ENCODE peak calls at places on chromosomes 7 and 10, in four cellular contexts. H is IMR-90, O is psoas muscle, E is hepatocyte. G is an unnamed sample.

GRCh38 chr7:121798076-121798475 is 74.9 kb upstream of the PTPRZ1 start:
- DNase-seq in H (no peak), O (no peak), E (no peak), G (no peak)

GRCh38 chr10:46171661-46172060 is 115.1 kb upstream of the ANTXRL start:
- DNase-seq in E (no peak), O (no peak), H (no peak), G (no peak)

GRCh38 chr7:100444311-100445278 is 8.3 kb upstream of the PPP1R35 start:
- DNase-seq in E (peak), H (peak), O (no peak), G (peak)

GRCh38 chr7:103398488-103398887 is 47.5 kb downstream of the SLC26A5 start:
- DNase-seq in E (no peak), O (no peak), H (no peak), G (no peak)

GRCh38 chr10:132449826-132450211 is 52.8 kb downstream of the PWWP2B start:
- DNase-seq in H (no peak), E (no peak), O (peak), G (no peak)

GRCh38 chr7:78165454-78165853 is 366.9 kb downstream of the PHTF2 start:
- DNase-seq in O (no peak), E (no peak), H (no peak), G (no peak)

GRCh38 chr10:102776779-102777417 is 33.1 kb downstream of the WBP1L start:
- DNase-seq in E (peak), O (peak), H (peak), G (peak)

GRCh38 chr7:88566174-88566729 is 193.2 kb upstream of the ZNF804B start:
- DNase-seq in E (no peak), H (no peak), O (no peak), G (no peak)

GRCh38 chr10:5645375-5645774 is 21.0 kb downstream of the ASB13 start:
- DNase-seq in E (peak), H (no peak), O (no peak), G (no peak)

GRCh38 chr7:128409435-128410091 is at the start of gene IMPDH1:
- DNase-seq in O (peak), E (peak), H (peak), G (peak)

GRCh38 chr7:1555046-1555812 is 776 bp downstream of the TMEM184A start:
- DNase-seq in O (peak), E (peak), H (peak), G (peak)
- TF ChIP-seq CTCF in O (no peak), E (no peak), H (peak), G (no peak)

GRCh38 chr7:134512271-134512670 is 15.1 kb upstream of the AKR1B10 start:
- DNase-seq in O (no peak), H (no peak), E (no peak), G (no peak)
- H3K4me3 ChIP-seq in O (no peak), H (no peak), E (no peak), G (no peak)

GRCh38 chr10:121115154-121115553 is 264.0 kb downstream of the WDR11 start:
- DNase-seq in E (no peak), H (no peak), O (no peak), G (no peak)

GRCh38 chr10:121113385-121113696 is 262.2 kb downstream of the WDR11 start:
- DNase-seq in H (no peak), O (no peak), E (peak), G (no peak)

GRCh38 chr10:121113906-121114305 is 262.7 kb downstream of the WDR11 start:
- DNase-seq in H (no peak), E (no peak), O (no peak), G (no peak)

GRCh38 chr10:121110369-121110768 is 259.2 kb downstream of the WDR11 start:
- DNase-seq in E (no peak), H (no peak), O (no peak), G (no peak)

DNA sequence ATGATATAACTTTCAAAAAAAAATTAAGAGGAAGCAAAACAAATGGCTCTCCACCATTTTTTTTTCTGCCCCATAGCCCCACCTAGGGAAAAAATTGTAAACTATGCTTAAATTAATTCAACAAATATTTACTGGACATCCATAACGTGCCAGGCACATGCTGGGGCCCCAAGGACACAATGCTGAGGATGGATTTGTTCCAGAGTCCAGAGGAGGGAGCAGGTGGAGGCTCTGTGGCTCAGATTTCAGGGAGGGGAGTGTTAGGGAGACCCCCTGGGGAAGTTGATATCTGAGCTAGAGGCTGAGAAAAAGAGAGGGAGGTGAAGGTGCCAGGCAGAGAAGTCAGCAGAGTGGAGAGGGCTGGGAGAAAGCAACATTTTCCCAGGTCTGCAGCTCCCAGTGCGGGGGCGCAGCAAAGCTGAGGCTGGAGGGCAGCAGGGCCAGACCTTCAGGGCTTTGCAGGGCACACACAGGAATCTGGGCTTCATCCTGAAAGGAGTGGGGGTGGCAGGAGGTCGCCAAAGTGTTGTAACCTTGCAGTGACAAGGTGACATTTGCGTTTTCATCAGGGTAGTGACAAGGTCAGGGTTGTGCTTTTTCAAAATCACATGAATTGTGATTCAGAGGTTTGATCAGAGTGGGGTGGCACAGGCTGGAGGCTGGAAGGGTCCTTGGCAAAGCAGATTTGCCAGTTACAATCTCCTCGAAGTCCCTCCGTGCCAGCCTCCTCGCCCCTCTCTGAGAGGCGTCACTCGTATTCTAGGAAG is 261.6 kb downstream of the WDR11 start:
- DNase-seq in E (peak), O (no peak), H (no peak), G (no peak)
- TF ChIP-seq CTCF in E (peak), O (no peak), H (no peak), G (no peak)

GRCh38 chr10:90352288-90352687 is 505.6 kb downstream of the HTR7 start:
- DNase-seq in O (no peak), E (peak), H (peak), G (peak)
- H3K4me3 ChIP-seq in O (no peak), E (no peak), H (no peak), G (no peak)

GRCh38 chr10:117805191-117805590 is 241.6 kb downstream of the RAB11FIP2 start:
- DNase-seq in H (no peak), E (no peak), O (no peak), G (no peak)

GRCh38 chr10:117807441-117807840 is 239.3 kb downstream of the RAB11FIP2 start:
- DNase-seq in H (no peak), E (no peak), O (no peak), G (no peak)

GRCh38 chr10:117801691-117802090 is 245.1 kb downstream of the RAB11FIP2 start:
- DNase-seq in E (no peak), O (no peak), H (no peak), G (no peak)

DNA sequence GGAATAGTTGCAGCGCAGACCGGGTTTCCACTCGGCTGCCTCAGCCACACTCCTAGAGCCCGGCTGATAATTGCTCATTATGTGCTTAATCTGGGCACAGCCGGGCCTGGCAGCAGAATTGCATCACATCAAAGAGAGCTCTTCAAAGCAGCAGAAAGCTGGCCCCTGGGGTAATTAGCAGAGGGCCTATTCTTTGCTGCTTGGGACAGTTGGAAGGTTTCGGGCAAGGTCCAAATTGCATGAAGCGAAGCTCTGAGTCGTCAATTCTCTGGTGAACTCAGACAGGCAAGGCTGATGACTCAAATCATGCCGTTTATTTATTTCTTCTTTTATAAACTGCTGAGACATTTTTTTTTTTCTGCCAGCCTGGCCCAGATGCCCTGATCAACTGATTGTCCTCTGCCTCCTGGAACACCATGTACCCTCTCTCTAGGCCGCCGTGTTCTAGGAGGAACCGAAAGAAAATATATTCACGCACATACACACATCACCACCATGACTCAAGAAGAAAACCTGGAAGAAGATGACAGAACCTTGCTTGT is 242.2 kb downstream of the RAB11FIP2 start:
- DNase-seq in O (no peak), H (no peak), E (no peak), G (no peak)
- TF ChIP-seq CTCF in O (no peak), H (no peak), E (no peak), G (no peak)

DNA sequence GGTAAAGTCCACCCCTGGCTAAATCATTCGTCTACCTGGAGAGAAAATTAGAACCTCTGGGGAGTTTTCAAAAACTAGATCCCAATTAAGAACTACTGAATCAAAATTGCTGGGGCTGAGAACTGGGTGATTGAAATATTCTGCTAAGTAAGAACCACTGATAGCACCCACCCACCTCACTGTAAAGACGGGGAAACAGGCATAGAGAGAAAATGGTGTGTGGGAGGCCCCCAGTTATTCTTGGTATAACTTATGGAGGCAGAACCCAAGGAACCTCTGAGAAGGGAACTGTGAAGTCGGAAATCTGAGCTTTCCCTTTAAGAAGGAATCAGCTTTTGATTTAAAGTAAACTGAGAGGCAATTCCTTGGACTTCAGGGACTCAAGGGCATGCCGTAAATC is 53.1 kb downstream of the PRKAG2 start:
- DNase-seq in O (no peak), E (no peak), H (no peak), G (no peak)
- H3K4me3 ChIP-seq in O (peak), E (no peak), H (no peak), G (peak)

GRCh38 chr10:89215511-89215910 is 8.4 kb upstream of the CH25H start:
- DNase-seq in H (peak), O (no peak), E (no peak), G (peak)

GRCh38 chr10:89216056-89216455 is 8.9 kb upstream of the CH25H start:
- DNase-seq in E (no peak), H (no peak), O (no peak), G (no peak)

GRCh38 chr10:89214766-89215165 is 7.6 kb upstream of the CH25H start:
- DNase-seq in E (no peak), O (no peak), H (no peak), G (no peak)

GRCh38 chr10:89210794-89211425 is 3.8 kb upstream of the CH25H start:
- DNase-seq in E (no peak), H (peak), O (no peak), G (no peak)

GRCh38 chr10:89213191-89213808 is 6.2 kb upstream of the CH25H start:
- DNase-seq in H (peak), E (peak), O (no peak), G (peak)
- TF ChIP-seq CTCF in H (peak), E (peak), O (peak), G (peak)